ENCODE peak calls at places on chromosomes 6 and 20, in four cellular contexts. K, F, P and W are unnamed samples.

GRCh38 chr6:41156771-41157170 is 2.6 kb upstream of the TREML1 start:
- DNase-seq in K (no peak), F (no peak), P (no peak), W (no peak)

GRCh38 chr6:25482996-25483395 is 169.0 kb upstream of the SCGN start:
- DNase-seq in K (no peak), F (no peak), P (no peak), W (no peak)

GRCh38 chr6:163837681-163838431 is 423.3 kb downstream of the QKI start:
- DNase-seq in K (no peak), F (no peak), P (no peak), W (no peak)

GRCh38 chr6:154161689-154162088 is 122.6 kb downstream of the OPRM1 start:
- DNase-seq in K (no peak), F (no peak), P (peak; percentile 40), W (no peak)

GRCh38 chr20:24778585-24779031 is 170.5 kb upstream of the CST7 start:
- DNase-seq in K (no peak), F (no peak), P (no peak), W (peak; percentile 12)

GRCh38 chr6:112951829-112952228 is 604.7 kb downstream of the RFPL4B start:
- DNase-seq in K (no peak), F (no peak), P (no peak), W (no peak)

GRCh38 chr20:18007534-18008292 is 38.9 kb downstream of the MGME1 start:
- DNase-seq in K (no peak), F (peak; percentile 24), P (no peak), W (no peak)

GRCh38 chr6:168756009-168756634 is 315.1 kb downstream of the SMOC2 start:
- DNase-seq in K (no peak), F (no peak), P (no peak), W (no peak)

GRCh38 chr6:28758046-28758817 is 165.6 kb downstream of the TRIM27 start:
- DNase-seq in K (peak; percentile 25), F (no peak), P (peak; percentile 22), W (no peak)

GRCh38 chr6:90818163-90818562 is 231.3 kb upstream of the MAP3K7 start:
- DNase-seq in K (no peak), F (no peak), P (no peak), W (no peak)

GRCh38 chr6:119148102-119148824 is 69.8 kb upstream of the FAM184A start:
- DNase-seq in K (peak; percentile 33), F (peak; percentile 38), P (peak; percentile 53), W (peak; percentile 28)

GRCh38 chr20:38534756-38535155 is 46.2 kb upstream of the ADIG start:
- DNase-seq in K (no peak), F (no peak), P (no peak), W (no peak)

GRCh38 chr6:128111096-128111495 is 210.2 kb upstream of the THEMIS start:
- DNase-seq in K (no peak), F (no peak), P (no peak), W (no peak)

GRCh38 chr6:164072240-164072666 is 657.7 kb downstream of the QKI start:
- DNase-seq in K (no peak), F (no peak), P (no peak), W (no peak)

GRCh38 chr20:48166082-48166835 is 381.0 kb upstream of the SULF2 start:
- DNase-seq in K (no peak), F (no peak), P (peak; percentile 9), W (no peak)

GRCh38 chr6:41570270-41570615 is 24.1 kb downstream of the FOXP4 start:
- DNase-seq in K (no peak), F (no peak), P (no peak), W (no peak)

GRCh38 chr6:28568515-28569108 is 42.9 kb downstream of the GPX5 start:
- DNase-seq in K (no peak), F (no peak), P (no peak), W (no peak)

GRCh38 chr6:101668496-101668895 is 275.0 kb downstream of the GRIK2 start:
- DNase-seq in K (no peak), F (no peak), P (no peak), W (no peak)

GRCh38 chr6:128573036-128573435 is 52.6 kb upstream of the PTPRK start:
- DNase-seq in K (no peak), F (no peak), P (no peak), W (no peak)

GRCh38 chr6:91142154-91142553 is 555.3 kb upstream of the MAP3K7 start:
- DNase-seq in K (no peak), F (no peak), P (no peak), W (no peak)

GRCh38 chr6:57159127-57159526 is 13.0 kb upstream of the BAG2 start:
- DNase-seq in K (no peak), F (no peak), P (no peak), W (no peak)

DNA sequence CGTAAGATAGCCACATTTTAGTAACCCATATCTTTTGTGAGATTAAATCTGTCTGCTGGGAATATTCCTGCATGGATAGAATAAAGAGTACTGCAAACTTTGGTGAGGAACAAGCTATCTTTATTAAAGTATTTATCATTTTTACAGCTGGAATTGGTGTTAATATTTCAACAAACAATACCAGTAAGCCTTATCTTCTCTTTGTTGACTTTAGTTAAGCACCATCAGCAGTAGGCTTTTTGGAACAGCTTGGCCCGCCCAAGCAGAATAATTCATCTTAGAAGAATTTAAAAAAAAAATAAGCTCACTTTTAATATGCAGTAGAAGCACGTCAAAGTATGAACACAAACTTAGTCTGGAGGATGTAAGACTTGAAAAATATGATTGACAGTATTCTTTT is 917.8 kb upstream of the ADGRB3 start:
- DNase-seq in K (no peak), F (no peak), P (no peak), W (no peak)
- H3K4me1 ChIP-seq in K (no peaks in the 10 kb centered on the region), F (no peaks in the 10 kb centered on the region), P (no peaks in the 10 kb centered on the region), W (no peaks in the 10 kb centered on the region)

GRCh38 chr20:62311832-62312661 is 9.2 kb downstream of the ADRM1 start:
- DNase-seq in K (no peak), F (no peak), P (no peak), W (no peak)
- TF ChIP-seq CTCF in K (no peak), F (no peak), P (no peak), W (no peak)

GRCh38 chr6:47149554-47149953 is 107.4 kb upstream of the ADGRF1 start:
- DNase-seq in K (no peak), F (no peak), P (no peak), W (no peak)
- H3K4me1 ChIP-seq in K (peaks cover 67% of the 10 kb centered on the region), F (no peaks in the 10 kb centered on the region), P (no peaks in the 10 kb centered on the region), W (no peaks in the 10 kb centered on the region)

GRCh38 chr6:105993341-105993740 is 92.8 kb upstream of the PRDM1 start:
- DNase-seq in K (no peak), F (no peak), P (peak; percentile 43), W (no peak)

GRCh38 chr6:105994522-105995402 is 91.4 kb upstream of the PRDM1 start:
- DNase-seq in K (peak; percentile 40), F (peak; percentile 59), P (peak; percentile 46), W (peak; percentile 49)

GRCh38 chr6:105992315-105992961 is 93.7 kb upstream of the PRDM1 start:
- DNase-seq in K (peak; percentile 84), F (peak; percentile 87), P (peak; percentile 93), W (peak; percentile 86)

GRCh38 chr6:105995403-105995699 is 90.8 kb upstream of the PRDM1 start:
- DNase-seq in K (no peak), F (no peak), P (no peak), W (no peak)

DNA sequence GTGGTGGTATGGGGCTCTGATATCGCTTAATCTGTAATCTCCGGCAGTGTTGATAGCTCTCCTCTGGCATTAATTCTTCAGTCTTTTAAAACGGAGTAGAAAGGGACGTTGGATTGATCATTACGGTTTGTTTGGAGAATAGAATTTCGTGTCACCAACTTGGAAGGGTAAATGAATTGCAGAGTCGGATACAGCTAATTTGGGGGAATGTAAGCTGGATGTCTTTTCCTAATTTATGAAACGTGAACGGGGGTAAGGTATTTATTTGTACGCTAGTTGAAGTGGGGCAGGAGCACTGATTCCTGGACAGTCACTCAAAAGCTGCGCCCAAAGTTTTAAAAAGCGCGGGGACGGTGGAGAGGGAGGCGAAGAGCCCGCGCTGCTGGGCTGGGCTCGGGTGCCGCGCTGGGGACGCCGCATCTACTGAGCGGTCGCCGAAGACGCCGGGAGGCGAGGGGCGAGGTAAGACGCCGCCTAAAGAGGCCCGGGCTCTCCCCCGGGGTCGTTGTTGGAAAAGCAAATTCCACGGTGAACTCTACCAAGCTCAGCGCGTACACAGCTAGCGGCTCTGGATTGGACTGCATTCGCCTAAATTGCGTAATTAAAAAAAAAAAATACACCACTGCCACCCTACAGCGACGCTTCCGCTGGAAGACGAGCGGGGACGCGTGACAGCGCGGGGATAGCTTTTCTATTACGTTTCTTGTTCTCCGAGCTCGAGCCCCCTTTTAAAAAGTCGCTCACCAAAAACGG is 92.2 kb upstream of the PRDM1 start:
- DNase-seq in K (no peak), F (peak; percentile 21), P (peak; percentile 60), W (no peak)
- TF ChIP-seq CTCF in K (no peak), F (no peak), P (no peak), W (no peak)

DNA sequence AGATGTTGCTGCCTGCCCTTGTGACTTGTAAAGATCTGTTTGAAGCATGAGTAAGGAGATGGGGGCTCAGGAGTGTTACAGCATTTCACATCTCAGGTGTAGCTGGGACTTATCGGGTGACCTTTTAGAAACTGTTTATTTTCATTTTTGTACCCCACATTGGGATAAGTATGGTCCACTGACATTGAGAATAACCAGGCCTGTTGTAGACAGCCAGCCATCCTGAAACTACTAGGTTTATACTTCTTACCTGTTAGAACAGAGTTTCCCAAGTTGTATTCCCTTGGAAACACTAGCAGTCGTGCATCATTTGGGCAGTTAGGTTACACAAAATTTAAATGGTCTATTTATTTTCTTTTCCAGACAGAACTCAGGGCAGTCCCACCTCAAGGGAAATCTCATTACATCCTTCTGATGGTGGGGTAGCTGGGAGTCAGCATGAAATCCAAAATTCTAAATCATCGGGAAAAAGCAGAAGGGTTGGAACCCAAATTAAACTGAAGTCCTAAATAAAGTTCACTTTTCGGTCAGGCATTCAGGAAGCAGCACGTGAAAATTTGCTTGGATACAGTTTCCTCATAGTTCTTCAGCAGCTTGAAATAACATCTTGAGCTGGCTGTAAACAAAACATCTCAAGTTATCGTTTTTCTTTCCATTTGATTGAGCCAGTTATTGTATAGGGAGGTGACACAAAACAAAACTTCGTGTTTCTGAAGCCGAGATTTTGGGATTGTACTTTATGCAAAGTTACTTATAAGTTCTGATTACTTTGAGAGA is 30.5 kb downstream of the FOXO3 start:
- DNase-seq in K (no peak), F (no peak), P (no peak), W (no peak)
- H3K4me1 ChIP-seq in K (peaks cover 45% of the 10 kb centered on the region), F (peaks cover 57% of the 10 kb centered on the region), P (peaks cover 77% of the 10 kb centered on the region), W (no peaks in the 10 kb centered on the region)

GRCh38 chr20:36504295-36504694 is 37.0 kb upstream of the MYL9 start:
- DNase-seq in K (no peak), F (no peak), P (no peak), W (no peak)

GRCh38 chr20:36501367-36502006 is 39.8 kb upstream of the MYL9 start:
- DNase-seq in K (no peak), F (no peak), P (no peak), W (peak; percentile 17)

GRCh38 chr20:36507746-36508145 is 33.6 kb upstream of the MYL9 start:
- DNase-seq in K (no peak), F (no peak), P (no peak), W (no peak)

GRCh38 chr20:36506253-36506652 is 35.1 kb upstream of the MYL9 start:
- DNase-seq in K (peak; percentile 44), F (no peak), P (peak; percentile 16), W (no peak)
- TF ChIP-seq CTCF in K (peak; percentile 46), F (peak; percentile 5), P (peak; percentile 43), W (peak; percentile 28)

GRCh38 chr6:4780360-4780812 is 4.2 kb downstream of the CDYL start:
- DNase-seq in K (no peak), F (peak; percentile 27), P (no peak), W (no peak)
- H3K4me1 ChIP-seq in K (peaks cover 11% of the 10 kb centered on the region), F (no peaks in the 10 kb centered on the region), P (peaks cover 49% of the 10 kb centered on the region), W (no peaks in the 10 kb centered on the region)

GRCh38 chr6:160767647-160768019 is 65.6 kb downstream of the PLG start:
- DNase-seq in K (no peak), F (no peak), P (no peak), W (no peak)
- TF ChIP-seq CTCF in K (no peak), F (no peak), P (no peak), W (no peak)